ENCODE peak calls at places on chromosome 7, in six cellular contexts. H is fibroblast of pulmonary artery, C is dorsolateral prefrontal cortex, J is coronary artery, S is GM23248, T is vagina. M is an unnamed sample.

GRCh38 chr7:30365626-30366025 is 81.2 kb downstream of the ZNRF2 start:
- DNase-seq in H (no peak), C (no peak), J (no peak), S (peak), T (no peak), M (no peak)

GRCh38 chr7:124566576-124566975 is 199.0 kb downstream of the GPR37 start:
- DNase-seq in H (peak), C (no peak), J (no peak), S (no peak), T (no peak), M (peak)

GRCh38 chr7:139901411-139901810 is 72.3 kb downstream of the TBXAS1 start:
- DNase-seq in H (no peak), C (no peak), J (no peak), S (no peak), T (no peak), M (no peak)

GRCh38 chr7:28793383-28793782 is 164.7 kb downstream of the TRIL start:
- DNase-seq in H (peak), C (no peak), J (no peak), S (no peak), T (no peak), M (no peak)

GRCh38 chr7:956031-956430 is 1.6 kb upstream of the ADAP1 start:
- DNase-seq in H (no peak), C (peak), J (no peak), S (no peak), T (no peak), M (no peak)

GRCh38 chr7:38232475-38233366 is 40.7 kb downstream of the TARP start:
- DNase-seq in H (no peak), C (no peak), J (no peak), S (no peak), T (no peak), M (peak)

GRCh38 chr7:130008941-130009847 is 42.0 kb downstream of the ZC3HC1 start:
- DNase-seq in H (peak), C (no peak), J (no peak), S (peak), T (no peak), M (no peak)

GRCh38 chr7:79420464-79420863 is 33.0 kb downstream of the MAGI2 start:
- DNase-seq in H (peak), C (no peak), J (no peak), S (peak), T (no peak), M (peak)

GRCh38 chr7:134693256-134693655 is 46.6 kb downstream of the BPGM start:
- DNase-seq in H (peak), C (no peak), J (peak), S (peak), T (no peak), M (peak)

GRCh38 chr7:28408105-28408973 is 4.0 kb upstream of the CREB5 start:
- DNase-seq in H (no peak), C (no peak), J (no peak), S (peak), T (no peak), M (no peak)

GRCh38 chr7:128742206-128742605 is 3.0 kb downstream of the CALU start:
- DNase-seq in H (peak), C (no peak), J (no peak), S (peak), T (no peak), M (no peak)

GRCh38 chr7:140440593-140440992 is 36.7 kb downstream of the RAB19 start:
- DNase-seq in H (no peak), C (no peak), J (no peak), S (peak), T (no peak), M (no peak)

GRCh38 chr7:148699024-148699771 is 495 bp downstream of the CUL1 start:
- DNase-seq in H (peak), C (no peak), J (no peak), S (peak), T (no peak), M (no peak)

DNA sequence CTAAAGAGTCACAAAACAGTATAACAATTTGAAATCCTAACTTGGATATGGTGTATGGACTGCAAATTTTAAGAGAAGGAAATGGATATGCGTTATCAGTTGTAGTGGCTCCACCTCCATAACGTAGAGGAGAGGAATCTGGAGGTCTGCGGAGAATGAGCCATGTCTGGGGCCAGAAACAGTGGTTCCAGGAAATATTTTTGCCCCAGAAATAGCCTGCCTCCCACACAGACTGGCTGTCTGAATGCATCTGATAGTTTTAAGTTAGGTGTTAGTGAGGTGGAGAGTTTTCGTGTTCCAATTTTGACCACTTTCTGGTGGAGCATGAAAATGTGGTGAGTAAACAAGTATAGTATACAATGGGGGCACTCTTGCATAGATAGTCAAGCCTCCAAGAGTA is 1.6 kb downstream of the PHTF2 start:
- DNase-seq in H (peak), C (no peak), J (no peak), S (peak), T (no peak), M (no peak)
- H3K4me3 ChIP-seq in H (peak), C (peak), J (peak), S (peak), T (peak), M (peak)

GRCh38 chr7:3301472-3301778 is 373 bp downstream of the SDK1 start:
- DNase-seq in H (no peak), C (no peak), J (no peak), S (peak), T (no peak), M (no peak)
- H3K4me3 ChIP-seq in H (peak), C (no peak), J (peak), S (no peak), T (peak), M (peak)

DNA sequence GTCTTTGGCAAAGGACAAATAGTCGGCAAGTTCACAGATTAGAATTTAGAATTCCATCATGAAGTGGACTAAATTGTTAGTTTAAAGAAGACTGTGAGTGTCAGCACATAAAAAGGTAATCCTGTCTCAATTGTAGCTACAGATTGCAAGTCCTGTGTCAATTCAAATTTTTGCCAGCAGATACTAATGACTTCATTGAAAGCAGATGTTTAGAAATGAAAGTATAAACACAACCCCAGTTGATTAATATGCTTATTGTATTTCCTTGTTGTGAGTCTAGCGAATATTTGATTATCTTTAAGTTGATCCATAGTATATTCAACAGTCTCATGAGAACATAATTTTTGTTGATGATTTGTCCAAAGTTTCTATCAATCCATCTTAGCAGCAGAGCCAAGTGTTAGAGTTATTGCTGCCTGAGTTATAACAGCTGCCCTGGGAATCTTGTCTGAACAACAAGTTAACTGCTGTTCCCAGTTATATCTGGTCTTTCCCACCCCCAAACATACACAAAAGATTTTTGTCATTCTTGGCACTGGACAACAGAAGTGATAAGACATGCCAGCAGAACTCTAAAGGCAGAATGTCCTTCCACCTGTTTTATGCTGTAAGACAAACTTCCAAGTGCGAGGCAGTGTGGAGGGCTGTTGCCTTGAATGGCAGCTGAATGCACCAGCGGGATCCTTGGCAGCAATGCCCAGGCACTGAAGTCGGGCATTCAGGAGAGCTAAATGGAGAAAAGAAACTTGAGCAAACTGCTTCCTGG is 21.3 kb upstream of the HERPUD2 start:
- DNase-seq in H (peak), C (peak), J (peak), S (peak), T (no peak), M (no peak)
- H3K4me3 ChIP-seq in H (peak), C (peak), J (peak), S (peak), T (peak), M (no peak)

GRCh38 chr7:100349757-100350156 is 8.2 kb upstream of the PILRB start:
- DNase-seq in H (no peak), C (no peak), J (no peak), S (no peak), T (peak), M (no peak)

GRCh38 chr7:100351657-100352058 is 6.3 kb upstream of the PILRB start:
- DNase-seq in H (no peak), C (no peak), J (peak), S (no peak), T (peak), M (no peak)

GRCh38 chr7:100356416-100357068 is 1.4 kb upstream of the PILRB start:
- DNase-seq in H (no peak), C (no peak), J (no peak), S (no peak), T (no peak), M (no peak)

GRCh38 chr7:100353685-100354330 is 4.1 kb upstream of the PILRB start:
- DNase-seq in H (no peak), C (no peak), J (peak), S (no peak), T (no peak), M (no peak)

DNA sequence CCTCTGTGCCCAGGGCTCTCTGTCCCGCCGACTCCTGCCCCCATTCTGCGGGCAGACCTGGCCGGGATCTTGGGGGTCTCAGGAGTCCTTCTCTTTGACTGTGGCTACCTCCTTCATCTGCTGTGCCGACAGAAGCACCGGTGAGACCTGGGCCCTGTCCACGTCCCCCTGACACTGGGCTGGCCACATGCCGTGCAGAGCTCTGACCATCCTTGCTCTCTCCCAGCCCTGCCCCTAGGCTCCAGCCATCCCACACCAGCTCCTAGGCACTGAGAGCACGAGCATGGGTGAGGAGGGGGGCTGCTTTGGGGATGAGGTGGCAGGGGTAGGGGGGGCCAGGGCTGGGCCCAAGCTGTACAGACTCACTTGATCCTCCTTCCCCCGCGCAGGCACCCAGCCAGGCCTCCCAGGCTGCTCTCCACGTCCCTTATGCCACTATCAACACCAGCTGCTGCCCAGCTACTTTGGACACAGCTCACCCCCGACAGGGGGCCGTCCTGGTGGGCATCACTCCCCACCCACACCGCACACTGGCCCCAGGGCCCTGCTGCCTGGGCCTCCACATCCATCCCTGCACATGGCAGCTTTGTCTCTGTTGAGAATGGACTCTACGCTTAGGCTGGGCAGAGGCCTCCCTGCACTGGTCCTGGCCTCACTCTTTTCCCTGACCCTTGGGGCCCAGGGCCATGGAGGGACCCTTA is 4.8 kb upstream of the PILRB start:
- DNase-seq in H (no peak), C (no peak), J (peak), S (no peak), T (no peak), M (no peak)
- H3K4me3 ChIP-seq in H (no peak), C (no peak), J (no peak), S (no peak), T (no peak), M (no peak)

DNA sequence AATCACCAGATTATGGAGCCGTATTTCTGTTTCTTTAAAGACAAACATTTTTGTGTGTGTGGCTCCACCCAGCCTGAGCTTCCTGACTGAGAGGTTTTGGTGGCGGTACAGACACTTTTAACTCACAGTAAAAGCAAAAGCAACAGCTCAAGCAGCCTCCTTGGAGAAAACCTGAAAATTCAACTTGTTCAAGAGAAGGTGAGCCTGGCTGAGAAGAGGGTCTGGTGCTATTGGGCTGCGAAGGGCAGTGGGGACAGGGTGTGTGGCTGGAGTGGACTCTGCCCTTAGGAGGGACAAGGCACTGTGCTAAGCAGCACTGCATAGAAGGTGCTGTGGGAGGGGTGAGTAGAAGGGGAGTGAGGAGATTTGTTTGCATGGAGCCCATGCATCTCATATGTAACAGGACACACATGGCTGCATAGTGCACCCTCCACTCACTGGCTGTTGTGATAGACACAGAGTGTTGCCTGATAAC is at the start of gene GIMAP7:
- DNase-seq in H (no peak), C (no peak), J (no peak), S (no peak), T (no peak), M (no peak)
- H3K4me3 ChIP-seq in H (no peak), C (peak), J (peak), S (no peak), T (peak), M (no peak)

GRCh38 chr7:44307905-44308740 is 17.3 kb downstream of the CAMK2B start:
- DNase-seq in H (no peak), C (no peak), J (peak), S (no peak), T (peak), M (no peak)

GRCh38 chr7:44307301-44307900 is 18.0 kb downstream of the CAMK2B start:
- DNase-seq in H (peak), C (no peak), J (peak), S (peak), T (no peak), M (no peak)

GRCh38 chr7:44310221-44310848 is 15.1 kb downstream of the CAMK2B start:
- DNase-seq in H (no peak), C (no peak), J (peak), S (no peak), T (no peak), M (no peak)

GRCh38 chr7:44308741-44309270 is 16.6 kb downstream of the CAMK2B start:
- DNase-seq in H (no peak), C (no peak), J (no peak), S (no peak), T (no peak), M (no peak)

GRCh38 chr7:44309271-44310091 is 15.9 kb downstream of the CAMK2B start:
- DNase-seq in H (peak), C (no peak), J (peak), S (peak), T (no peak), M (peak)
- H3K4me3 ChIP-seq in H (peak), C (peak), J (peak), S (peak), T (peak), M (peak)

M was measured in astrocyte of the cerebellum.